ENCODE peak calls at places on chromosomes 5 and 9, in six cellular contexts. K is left ventricle myocardium inferior, T is GM23338, S is fibroblast of the aortic adventitia, V is hepatocyte, G is fibroblast of pulmonary artery. R is an unnamed sample.
A peak's percentile ranks its signal among the peaks of the same experiment; 100 is the strongest.

GRCh38 chr9:120713257-120714087 is 798 bp downstream of the MEGF9 start:
- DNase-seq in K (peak; percentile 29), T (peak; percentile 58), S (peak; percentile 39), V (no peak), G (no peak), R (no peak)

GRCh38 chr9:86549434-86549833 is 195.2 kb upstream of the TUT7 start:
- DNase-seq in K (no peak), T (no peak), S (peak; percentile 89), V (no peak), G (peak; percentile 48), R (peak; percentile 77)

GRCh38 chr9:13806731-13807130 is 507.2 kb downstream of the NFIB start:
- DNase-seq in K (no peak), T (no peak), S (no peak), V (no peak), G (no peak), R (no peak)

GRCh38 chr5:126600631-126601511 is at the start of gene PHAX:
- DNase-seq in K (peak; percentile 77), T (peak; percentile 89), S (peak; percentile 68), V (peak; percentile 94), G (peak; percentile 81), R (peak; percentile 85)

GRCh38 chr5:135822959-135823358 is 11.5 kb upstream of the SLC25A48 start:
- DNase-seq in K (no peak), T (no peak), S (no peak), V (no peak), G (no peak), R (no peak)

GRCh38 chr5:176360894-176361436 is 599 bp downstream of the KIAA1191 start:
- DNase-seq in K (no peak), T (peak; percentile 59), S (peak; percentile 22), V (peak; percentile 28), G (peak; percentile 13), R (no peak)

GRCh38 chr9:136090768-136091581 is 4.1 kb downstream of the NACC2 start:
- DNase-seq in K (peak; percentile 63), T (no peak), S (no peak), V (no peak), G (no peak), R (peak; percentile 33)

GRCh38 chr9:138052635-138053320 is 175.2 kb downstream of the CACNA1B start:
- DNase-seq in K (no peak), T (no peak), S (no peak), V (no peak), G (no peak), R (no peak)

GRCh38 chr5:124866355-124867063 is 120.1 kb upstream of the ZNF608 start:
- DNase-seq in K (no peak), T (no peak), S (no peak), V (peak; percentile 27), G (no peak), R (no peak)

GRCh38 chr5:127754259-127754658 is 51.1 kb downstream of the CCDC192 start:
- DNase-seq in K (no peak), T (no peak), S (peak; percentile 71), V (peak; percentile 27), G (peak; percentile 56), R (peak; percentile 29)

GRCh38 chr9:14766299-14766698 is 43.8 kb upstream of the CER1 start:
- DNase-seq in K (no peak), T (no peak), S (no peak), V (no peak), G (peak; percentile 5), R (no peak)

GRCh38 chr5:33588654-33589372 is 148.0 kb downstream of the TARS1 start:
- DNase-seq in K (no peak), T (peak; percentile 91), S (no peak), V (peak; percentile 25), G (no peak), R (no peak)

GRCh38 chr9:99012957-99013512 is 69.3 kb downstream of the COL15A1 start:
- DNase-seq in K (no peak), T (no peak), S (no peak), V (no peak), G (no peak), R (no peak)

GRCh38 chr5:77987331-77987730 is 211.2 kb upstream of the TBCA start:
- DNase-seq in K (no peak), T (no peak), S (no peak), V (no peak), G (no peak), R (no peak)

GRCh38 chr5:162996052-162996451 is 441.3 kb upstream of the CCNG1 start:
- DNase-seq in K (no peak), T (no peak), S (no peak), V (no peak), G (no peak), R (no peak)

GRCh38 chr5:55030220-55030619 is 6.2 kb downstream of the GZMK start:
- DNase-seq in K (no peak), T (no peak), S (no peak), V (no peak), G (no peak), R (peak; percentile 67)

GRCh38 chr9:72769546-72769945 is 183.3 kb downstream of the ALDH1A1 start:
- DNase-seq in K (no peak), T (no peak), S (no peak), V (no peak), G (no peak), R (no peak)

GRCh38 chr9:118129541-118129940 is 425.3 kb downstream of the TLR4 start:
- DNase-seq in K (no peak), T (no peak), S (no peak), V (no peak), G (no peak), R (no peak)

GRCh38 chr5:132815454-132815853 is 2.4 kb downstream of the SOWAHA start:
- DNase-seq in K (no peak), T (no peak), S (peak; percentile 36), V (no peak), G (no peak), R (no peak)

GRCh38 chr5:54217826-54218503 is 92.4 kb downstream of the ARL15 start:
- DNase-seq in K (no peak), T (peak; percentile 78), S (peak; percentile 90), V (peak; percentile 75), G (peak; percentile 90), R (peak; percentile 78)

GRCh38 chr5:154371687-154372086 is 74.1 kb upstream of the SAP30L start:
- DNase-seq in K (no peak), T (no peak), S (peak; percentile 95), V (peak; percentile 46), G (peak; percentile 93), R (peak; percentile 83)

GRCh38 chr9:84969084-84969483 is 299.6 kb downstream of the NTRK2 start:
- DNase-seq in K (no peak), T (no peak), S (no peak), V (no peak), G (no peak), R (peak; percentile 25)

GRCh38 chr9:108182950-108183381 is 672.8 kb downstream of the ACTL7B start:
- DNase-seq in K (no peak), T (no peak), S (peak; percentile 79), V (no peak), G (peak; percentile 44), R (peak; percentile 60)

GRCh38 chr5:92659246-92659645 is 921.8 kb downstream of the NR2F1-AS1 start:
- DNase-seq in K (no peak), T (no peak), S (no peak), V (no peak), G (no peak), R (peak; percentile 32)

GRCh38 chr9:106875548-106875947 is 12.6 kb downstream of the ZNF462 start:
- DNase-seq in K (no peak), T (no peak), S (no peak), V (no peak), G (peak; percentile 35), R (no peak)

GRCh38 chr9:37555786-37556185 is 20.4 kb downstream of the FBXO10 start:
- DNase-seq in K (no peak), T (no peak), S (no peak), V (no peak), G (peak; percentile 19), R (peak; percentile 47)
- TF ChIP-seq CTCF in K (no peak), T (no peak), S (no peak), V (no peak), G (no peak), R (no peak)

GRCh38 chr9:129109504-129109903 is 1.1 kb downstream of the CRAT start:
- DNase-seq in K (no peak), T (peak; percentile 58), S (peak; percentile 20), V (peak; percentile 37), G (no peak), R (no peak)
- H3K4me3 ChIP-seq in K (peak overlapping the region; percentile 89), T (no peak overlapping the region), S (peak overlapping the region; percentile 80), V (no peak overlapping the region), G (peak overlapping the region; percentile 76), R (peak overlapping the region; percentile 64)

GRCh38 chr9:87865626-87866025 is 17.1 kb upstream of the SPATA31E1 start:
- DNase-seq in K (no peak), T (no peak), S (no peak), V (no peak), G (no peak), R (no peak)

GRCh38 chr9:87868635-87869034 is 14.0 kb upstream of the SPATA31E1 start:
- DNase-seq in K (no peak), T (no peak), S (no peak), V (no peak), G (no peak), R (no peak)

GRCh38 chr9:87869082-87869481 is 13.6 kb upstream of the SPATA31E1 start:
- DNase-seq in K (no peak), T (no peak), S (no peak), V (no peak), G (no peak), R (no peak)

GRCh38 chr9:87867391-87867790 is 15.3 kb upstream of the SPATA31E1 start:
- DNase-seq in K (no peak), T (no peak), S (no peak), V (no peak), G (no peak), R (no peak)

GRCh38 chr9:87868175-87868574 is 14.5 kb upstream of the SPATA31E1 start:
- DNase-seq in K (no peak), T (no peak), S (no peak), V (no peak), G (no peak), R (no peak)
- TF ChIP-seq CTCF in K (no peak), T (no peak), S (no peak), V (no peak), G (no peak), R (no peak)

DNA sequence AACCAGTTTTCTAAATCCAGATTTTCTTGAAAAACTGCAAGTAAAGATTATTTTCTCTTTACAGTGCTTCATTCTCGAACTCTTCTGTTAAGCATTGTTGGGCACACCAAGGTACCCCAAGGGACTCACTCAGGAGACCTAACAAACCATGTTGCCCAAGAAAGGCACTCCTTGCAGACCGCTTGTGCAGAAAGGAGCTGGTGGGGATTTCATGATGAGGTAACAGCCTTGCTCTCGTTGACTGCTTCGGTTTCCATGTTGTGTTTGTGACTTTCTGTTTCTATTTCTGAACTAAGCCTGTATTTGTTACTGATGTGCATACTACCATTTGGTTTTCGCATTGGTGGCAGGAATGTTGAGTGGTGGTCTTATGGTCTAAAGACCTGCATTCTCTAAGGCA is 266.6 kb upstream of the DAP start:
- DNase-seq in K (no peak), T (no peak), S (no peak), V (no peak), G (no peak), R (no peak)
- H3K4me3 ChIP-seq in K (no peak overlapping the region), T (no peak overlapping the region), S (no peak overlapping the region), V (no peak overlapping the region), G (no peak overlapping the region), R (no peak overlapping the region)

GRCh38 chr5:115818821-115819220 is 2.4 kb upstream of the CDO1 start:
- DNase-seq in K (no peak), T (no peak), S (no peak), V (no peak), G (no peak), R (no peak)
- TF ChIP-seq CTCF in K (no peak), T (no peak), S (no peak), V (no peak), G (no peak), R (no peak)

R was measured in astrocyte of the spinal cord.